ENCODE peak calls at places on chromosomes 3 and 15, in ten cellular contexts. Z, M, A, V, R, I, Y, K, J and C are unnamed samples.

GRCh38 chr15:50123861-50124556 is 5.0 kb upstream of the ATP8B4 start:
- DNase-seq in Z (no peak), M (no peak), A (no peak), V (no peak), R (no peak), I (no peak), Y (no peak), K (no peak), J (no peak), C (no peak)

GRCh38 chr3:72957303-72957702 is 39.3 kb upstream of the PPP4R2 start:
- DNase-seq in Z (no peak), M (no peak), A (no peak), V (no peak), R (no peak), I (no peak), Y (no peak), K (no peak), J (no peak), C (no peak)

GRCh38 chr3:115255197-115255585 is 108.1 kb upstream of the ZBTB20 start:
- DNase-seq in Z (no peak), M (no peak), A (no peak), V (no peak), R (no peak), I (no peak), Y (no peak), K (no peak), J (no peak), C (no peak)

GRCh38 chr3:111069974-111070751 is 1.5 kb upstream of the NECTIN3 start:
- DNase-seq in Z (peak), M (peak), A (no peak), V (no peak), R (no peak), I (peak), Y (no peak), K (peak), J (peak), C (no peak)

GRCh38 chr3:194121881-194122280 is 14.1 kb upstream of the HES1 start:
- DNase-seq in Z (no peak), M (peak), A (peak), V (peak), R (no peak), I (peak), Y (no peak), K (no peak), J (no peak), C (no peak)

GRCh38 chr3:113963879-113964278 is 16.1 kb downstream of the ZDHHC23 start:
- DNase-seq in Z (no peak), M (no peak), A (no peak), V (no peak), R (no peak), I (no peak), Y (no peak), K (no peak), J (no peak), C (no peak)

GRCh38 chr15:93168913-93169312 is 79.9 kb upstream of the RGMA start:
- DNase-seq in Z (no peak), M (peak), A (no peak), V (peak), R (no peak), I (no peak), Y (no peak), K (no peak), J (no peak), C (no peak)

GRCh38 chr3:27312044-27312668 is 57.0 kb downstream of the NEK10 start:
- DNase-seq in Z (peak), M (peak), A (peak), V (peak), R (no peak), I (peak), Y (no peak), K (no peak), J (peak), C (peak)

GRCh38 chr15:47813985-47814384 is 96.7 kb downstream of the SEMA6D start:
- DNase-seq in Z (no peak), M (no peak), A (no peak), V (no peak), R (no peak), I (no peak), Y (peak), K (no peak), J (no peak), C (no peak)

GRCh38 chr15:67296188-67296587 is 41.6 kb downstream of the IQCH start:
- DNase-seq in Z (peak), M (no peak), A (no peak), V (peak), R (no peak), I (no peak), Y (no peak), K (no peak), J (no peak), C (no peak)

GRCh38 chr15:52567886-52568568 is 803 bp downstream of the ARPP19 start:
- DNase-seq in Z (no peak), M (peak), A (peak), V (peak), R (peak), I (peak), Y (no peak), K (peak), J (no peak), C (no peak)

GRCh38 chr3:184568918-184569829 is 7.6 kb downstream of the EPHB3 start:
- DNase-seq in Z (peak), M (peak), A (peak), V (peak), R (no peak), I (peak), Y (no peak), K (peak), J (no peak), C (peak)

DNA sequence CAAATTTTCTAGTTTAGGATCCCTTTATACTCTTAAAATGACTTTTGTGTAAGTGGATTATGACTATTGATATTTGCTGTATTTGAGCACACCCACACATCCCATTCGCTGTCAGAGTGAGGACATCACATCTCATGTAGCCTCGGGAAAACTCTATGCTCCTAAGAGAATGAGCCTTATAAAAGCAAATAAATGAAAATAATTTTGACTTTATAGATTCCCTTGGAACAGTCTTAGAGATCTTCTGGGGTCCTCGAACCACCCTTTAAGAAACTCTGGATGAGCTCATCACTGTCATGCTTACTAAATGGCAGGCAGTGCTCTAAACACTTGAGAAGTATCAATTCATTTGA is 16.1 kb upstream of the EXOG start:
- DNase-seq in Z (no peak), M (no peak), A (no peak), V (no peak), R (no peak), I (no peak), Y (no peak), K (no peak), J (no peak), C (no peak)
- TF ChIP-seq CTCF in Z (no peak), M (no peak), A (no peak), V (no peak), R (peak), I (no peak), Y (no peak), K (no peak), J (peak), C (no peak)

GRCh38 chr3:120440001-120440703 is 10.6 kb downstream of the FSTL1 start:
- DNase-seq in Z (no peak), M (peak), A (no peak), V (no peak), R (no peak), I (peak), Y (no peak), K (no peak), J (no peak), C (no peak)

GRCh38 chr3:120440762-120441161 is 10.0 kb downstream of the FSTL1 start:
- DNase-seq in Z (no peak), M (no peak), A (no peak), V (no peak), R (no peak), I (no peak), Y (no peak), K (no peak), J (no peak), C (no peak)

GRCh38 chr3:120441776-120442175 is 9.0 kb downstream of the FSTL1 start:
- DNase-seq in Z (no peak), M (no peak), A (peak), V (no peak), R (no peak), I (no peak), Y (no peak), K (no peak), J (no peak), C (no peak)

GRCh38 chr3:120445654-120446053 is 5.1 kb downstream of the FSTL1 start:
- DNase-seq in Z (no peak), M (no peak), A (no peak), V (no peak), R (no peak), I (no peak), Y (no peak), K (no peak), J (no peak), C (no peak)

GRCh38 chr3:120442975-120443517 is 7.7 kb downstream of the FSTL1 start:
- DNase-seq in Z (peak), M (no peak), A (no peak), V (no peak), R (no peak), I (no peak), Y (no peak), K (no peak), J (no peak), C (no peak)
- TF ChIP-seq CTCF in Z (peak), M (peak), A (no peak), V (peak), R (no peak), I (peak), Y (no peak), K (no peak), J (peak), C (peak)

DNA sequence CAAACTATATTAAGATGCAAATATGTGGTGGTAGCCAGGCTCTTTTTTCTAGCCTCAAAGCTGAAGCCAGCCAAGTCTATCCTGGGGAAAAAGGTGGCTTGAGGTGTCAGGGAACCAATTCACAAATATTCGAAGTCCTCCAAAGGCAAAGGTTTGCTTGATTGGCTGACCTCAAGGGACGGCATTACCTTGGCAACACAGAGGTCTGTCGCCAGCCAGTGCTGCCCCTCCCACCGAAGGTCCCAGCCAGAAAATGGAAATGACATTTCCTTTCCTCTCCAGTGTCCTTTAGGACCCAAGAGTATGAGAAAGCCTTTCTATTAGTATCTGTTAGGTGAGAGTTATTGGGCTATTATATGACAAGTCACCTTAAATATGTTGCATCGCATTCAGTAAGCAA is 96.0 kb upstream of the LIMD1 start:
- DNase-seq in Z (no peak), M (no peak), A (no peak), V (no peak), R (no peak), I (no peak), Y (no peak), K (no peak), J (no peak), C (no peak)
- TF ChIP-seq CTCF in Z (no peak), M (no peak), A (no peak), V (no peak), R (no peak), I (no peak), Y (no peak), K (no peak), J (no peak), C (no peak)

DNA sequence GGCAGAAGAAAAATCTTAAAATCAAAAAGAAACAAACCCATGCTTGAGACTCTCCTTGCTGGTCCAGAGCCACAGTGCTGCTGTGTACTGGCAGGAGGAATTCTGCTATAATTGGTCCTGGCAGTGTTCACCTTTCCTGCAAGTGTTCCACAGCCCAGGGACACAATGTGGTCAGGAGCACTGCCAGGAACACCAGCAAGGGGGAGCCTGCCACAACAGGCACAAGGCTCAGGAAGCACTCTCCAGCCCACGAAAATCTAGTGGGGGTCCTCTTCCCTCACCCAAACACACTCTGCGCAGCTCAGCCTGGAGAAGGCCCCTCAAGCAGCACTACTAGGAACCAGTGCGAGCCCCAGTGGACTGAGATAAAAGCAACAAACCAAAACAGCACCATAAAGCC is 92.9 kb downstream of the UBE3A start:
- DNase-seq in Z (peak), M (peak), A (peak), V (peak), R (no peak), I (peak), Y (no peak), K (peak), J (peak), C (no peak)
- TF ChIP-seq CTCF in Z (peak), M (peak), A (no peak), V (no peak), R (no peak), I (no peak), Y (no peak), K (peak), J (no peak), C (peak)

GRCh38 chr3:172276103-172276502 is 172.2 kb downstream of the GHSR start:
- DNase-seq in Z (no peak), M (no peak), A (no peak), V (no peak), R (no peak), I (no peak), Y (no peak), K (no peak), J (no peak), C (no peak)
- TF ChIP-seq CTCF in Z (no peak), M (no peak), A (no peak), V (no peak), R (peak), I (no peak), Y (peak), K (no peak), J (no peak), C (peak)

DNA sequence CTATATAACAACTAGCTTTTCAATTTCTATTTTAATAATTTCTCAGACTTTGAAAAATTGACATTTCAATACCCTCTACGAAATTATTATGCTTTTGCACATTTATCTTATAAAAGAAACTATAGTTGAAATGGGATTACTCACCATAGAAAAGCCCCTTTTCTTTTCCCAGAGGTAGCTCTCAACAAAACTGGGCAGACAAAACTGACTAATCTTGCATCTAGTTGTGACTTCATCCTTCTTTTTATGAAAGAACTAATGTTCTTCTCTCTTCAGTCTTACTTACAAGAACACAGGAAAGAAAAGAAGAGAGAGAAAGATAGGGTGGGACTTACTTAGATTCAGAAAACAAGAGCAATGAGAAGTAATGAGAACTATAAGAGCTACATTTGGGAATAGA is 61.0 kb downstream of the GPR160 start:
- DNase-seq in Z (no peak), M (peak), A (no peak), V (no peak), R (no peak), I (peak), Y (no peak), K (no peak), J (no peak), C (no peak)
- TF ChIP-seq CTCF in Z (no peak), M (no peak), A (no peak), V (no peak), R (no peak), I (no peak), Y (no peak), K (no peak), J (no peak), C (no peak)